ENCODE peak calls at places on chromosomes 16 and 17, in four cellular contexts. T is stimulated activated naive B cell treated with anti-CD40 and anti-IgM and Interleukin-4, amounts not matched to agents 10 μg/mL and 1 μg/mL and 100 μg/mL, for 72 hours; J is HuH-7.5; A is lung microvascular endothelial cell. Z is an unnamed sample.

GRCh38 chr17:19021622-19022083 is 17.1 kb upstream of the FAM83G start:
- DNase-seq in T (no peak), J (no peak), A (peak; percentile 24), Z (no peak)

GRCh38 chr17:37848690-37849616 is 75.3 kb upstream of the TBC1D3K start:
- DNase-seq in T (peak; percentile 32), J (no peak), A (peak; percentile 87), Z (no peak)

GRCh38 chr17:31610301-31610910 is 218.9 kb downstream of the RAB11FIP4 start:
- DNase-seq in T (no peak), J (no peak), A (no peak), Z (no peak)

GRCh38 chr17:66673668-66674276 is 161.1 kb upstream of the CACNG5 start:
- DNase-seq in T (no peak), J (peak; percentile 51), A (peak; percentile 73), Z (peak; percentile 68)

GRCh38 chr17:62950067-62950466 is 16.0 kb upstream of the TANC2 start:
- DNase-seq in T (no peak), J (peak; percentile 36), A (no peak), Z (no peak)

GRCh38 chr16:30183961-30184429 is 593 bp downstream of the CORO1A start:
- DNase-seq in T (peak; percentile 83), J (no peak), A (no peak), Z (no peak)

GRCh38 chr17:3582921-3583320 is 25.3 kb upstream of the TRPV3 start:
- DNase-seq in T (no peak), J (no peak), A (no peak), Z (peak; percentile 43)

GRCh38 chr16:70429888-70430666 is 8.8 kb downstream of the ST3GAL2 start:
- DNase-seq in T (peak; percentile 42), J (no peak), A (no peak), Z (no peak)

GRCh38 chr17:78114831-78115723 is 13.5 kb downstream of the TMC6 start:
- DNase-seq in T (no peak), J (no peak), A (no peak), Z (no peak)

GRCh38 chr16:89056592-89056991 is 37.1 kb upstream of the ACSF3 start:
- DNase-seq in T (no peak), J (no peak), A (no peak), Z (no peak)

GRCh38 chr17:30926516-30926915 is 4.8 kb downstream of the ADAP2 start:
- DNase-seq in T (no peak), J (no peak), A (no peak), Z (no peak)

GRCh38 chr16:3015865-3016521 is 2.0 kb downstream of the CLDN6 start:
- DNase-seq in T (no peak), J (no peak), A (no peak), Z (no peak)

GRCh38 chr17:79789943-79790804 is 6.7 kb downstream of the CBX8 start:
- DNase-seq in T (no peak), J (peak; percentile 97), A (peak; percentile 47), Z (no peak)

GRCh38 chr17:55783684-55784245 is 32.9 kb downstream of the PCTP start:
- DNase-seq in T (no peak), J (no peak), A (peak; percentile 83), Z (no peak)

GRCh38 chr17:39972271-39972670 is 8.3 kb upstream of the PSMD3 start:
- DNase-seq in T (no peak), J (no peak), A (no peak), Z (no peak)

GRCh38 chr17:60077226-60077625 is 1.5 kb downstream of the HEATR6 start:
- DNase-seq in T (no peak), J (no peak), A (no peak), Z (no peak)

GRCh38 chr16:67860589-67861398 is 12.1 kb upstream of the EDC4 start:
- DNase-seq in T (no peak), J (no peak), A (peak; percentile 39), Z (no peak)

GRCh38 chr17:7253082-7253481 is 1.1 kb downstream of the ELP5 start:
- DNase-seq in T (no peak), J (no peak), A (no peak), Z (no peak)

GRCh38 chr16:4859900-4860255 is 12.6 kb downstream of the UBN1 start:
- DNase-seq in T (no peak), J (no peak), A (peak; percentile 86), Z (no peak)

GRCh38 chr17:63437287-63438091 is 8.6 kb downstream of the CYB561 start:
- DNase-seq in T (no peak), J (no peak), A (no peak), Z (no peak)

GRCh38 chr16:84932691-84933090 is 78.6 kb downstream of the ZDHHC7 start:
- DNase-seq in T (no peak), J (no peak), A (no peak), Z (no peak)

GRCh38 chr16:67672306-67672705 is 5.7 kb downstream of the C16orf86 start:
- DNase-seq in T (no peak), J (no peak), A (no peak), Z (peak; percentile 15)

GRCh38 chr16:4529085-4530060 is 9.2 kb downstream of the CDIP1 start:
- DNase-seq in T (no peak), J (no peak), A (no peak), Z (no peak)

Z was measured in SK-N-DZ.